ENCODE peak calls at places on chromosomes 4 and X, in ten cellular contexts. A is H1, F is left lung, E is fibroblast of lung, G is stomach, I is mucosa of descending colon, X is psoas muscle, T is kidney, U is heart left ventricle, Z is heart right ventricle. B is an unnamed sample.
A peak's percentile ranks its signal among the peaks of the same experiment; 100 is the strongest.

GRCh38 chrX:154352012-154352401 is 22.4 kb downstream of the FLNA start:
- DNase-seq in T (no peak), F (no peak), U (no peak), G (no peak), E (no peak), A (no peak), Z (no peak), X (no peak), I (peak; percentile 40), B (no peak)

GRCh38 chrX:74420194-74421035 is 878 bp upstream of the SLC16A2 start:
- DNase-seq in X (peak; percentile 75), F (peak; percentile 64), Z (peak; percentile 62), I (peak; percentile 64), A (peak; percentile 68), G (peak; percentile 64), E (peak; percentile 70), U (peak; percentile 77), T (peak; percentile 90), B (peak; percentile 63)

GRCh38 chr4:173167793-173168395 is 717 bp upstream of the GALNT7 start:
- DNase-seq in I (peak; percentile 81), T (peak; percentile 76), Z (peak; percentile 13), F (peak; percentile 50), G (peak; percentile 48), E (peak; percentile 61), U (no peak), A (no peak), X (no peak), B (peak; percentile 63)

GRCh38 chr4:57442834-57443291 is 332.7 kb upstream of the IGFBP7 start:
- DNase-seq in A (peak; percentile 80), G (peak; percentile 56), Z (peak; percentile 44), X (no peak), U (peak; percentile 43), F (no peak), T (no peak), E (peak; percentile 29), I (no peak), B (peak; percentile 61)

GRCh38 chr4:177441061-177441802 is 1.0 kb downstream of the AGA start:
- DNase-seq in A (peak; percentile 47), T (no peak), F (no peak), I (no peak), Z (no peak), G (no peak), U (peak; percentile 32), X (no peak), E (peak; percentile 45), B (no peak)

GRCh38 chr4:141643557-141643956 is 7.2 kb downstream of the IL15 start:
- DNase-seq in G (no peak), I (no peak), E (peak; percentile 88), X (no peak), U (no peak), T (no peak), A (no peak), F (no peak), Z (no peak), B (no peak)

GRCh38 chrX:133493366-133493765 is 78.1 kb upstream of the GPC4 start:
- DNase-seq in A (no peak), X (no peak), E (no peak), U (no peak), Z (no peak), F (no peak), I (no peak), T (no peak), G (no peak), B (no peak)

GRCh38 chr4:186724048-186724860 is 598 bp upstream of the FAT1 start:
- DNase-seq in G (peak; percentile 64), X (peak; percentile 40), F (peak; percentile 41), Z (peak; percentile 42), I (peak; percentile 65), A (peak; percentile 83), U (peak; percentile 69), E (peak; percentile 61), T (peak; percentile 88), B (peak; percentile 77)

GRCh38 chr4:93827272-93827947 is 1.1 kb upstream of the ATOH1 start:
- DNase-seq in Z (no peak), X (no peak), A (peak; percentile 78), G (no peak), U (peak; percentile 16), E (no peak), I (peak; percentile 64), T (no peak), F (no peak), B (no peak)

GRCh38 chr4:22315643-22316042 is 200.2 kb downstream of the ADGRA3 start:
- DNase-seq in A (no peak), Z (no peak), G (no peak), E (peak; percentile 19), T (no peak), U (no peak), I (no peak), F (no peak), X (no peak), B (no peak)

GRCh38 chr4:111847256-111848108 is 297.8 kb upstream of the FAM241A start:
- DNase-seq in I (no peak), T (no peak), X (no peak), E (no peak), Z (no peak), G (no peak), F (no peak), U (no peak), A (no peak), B (no peak)

GRCh38 chrX:17475820-17476219 is 100.8 kb downstream of the NHS start:
- DNase-seq in U (no peak), E (peak; percentile 33), I (no peak), A (no peak), T (no peak), G (no peak), X (no peak), Z (no peak), F (no peak), B (no peak)

DNA sequence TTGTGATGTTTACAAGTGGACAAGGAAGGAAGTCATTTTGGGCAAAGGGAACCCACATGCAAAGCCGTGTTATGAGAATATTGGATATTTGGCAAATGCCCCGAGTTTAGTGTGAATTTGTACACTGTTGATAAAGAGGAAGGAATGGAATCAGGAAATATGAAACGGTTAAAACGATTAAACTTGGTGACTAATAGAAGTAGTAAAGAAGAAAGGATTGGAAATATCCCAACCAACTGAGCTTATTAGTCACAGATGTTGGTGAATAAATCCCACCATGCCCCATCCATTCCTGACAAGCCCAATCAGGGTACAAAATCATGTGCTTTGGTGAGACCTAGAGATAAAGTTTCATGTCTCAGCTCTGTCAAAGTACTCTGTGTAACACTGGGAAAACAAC is 22.0 kb downstream of the ARHGAP24 start:
- DNase-seq in T (no peak), I (no peak), X (no peak), E (peak; percentile 88), U (no peak), F (no peak), A (no peak), G (no peak), Z (no peak), B (no peak)
- H3K4me1 ChIP-seq in T (no peaks in the 10 kb centered on the region), I (no peaks in the 10 kb centered on the region), X (peaks cover 5% of the 10 kb centered on the region), E (peaks cover 19% of the 10 kb centered on the region), U (peaks cover 28% of the 10 kb centered on the region), F (peaks cover 5% of the 10 kb centered on the region), A (no peaks in the 10 kb centered on the region), G (peaks cover 13% of the 10 kb centered on the region), Z (peaks cover 9% of the 10 kb centered on the region), B (peaks cover 42% of the 10 kb centered on the region)

GRCh38 chrX:19225906-19226305 is 103.6 kb upstream of the ADGRG2 start:
- DNase-seq in E (peak; percentile 6), U (no peak), Z (no peak), A (no peak), I (no peak), T (no peak), F (no peak), G (no peak), X (no peak), B (no peak)
- TF ChIP-seq CTCF in E (peak; percentile 11), U (no peak), Z (no peak), A (peak; percentile 47), I (no peak), T (no peak), F (no peak), G (no peak), X (no peak), B (peak; percentile 6)

GRCh38 chr4:54277691-54278090 is 48.6 kb downstream of the PDGFRA start:
- DNase-seq in I (no peak), Z (no peak), X (no peak), E (peak; percentile 91), T (no peak), A (no peak), U (no peak), G (no peak), F (no peak), B (no peak)
- H3K4me1 ChIP-seq in I (no peaks in the 10 kb centered on the region), Z (peaks cover 39% of the 10 kb centered on the region), X (peaks cover 29% of the 10 kb centered on the region), E (peaks cover 20% of the 10 kb centered on the region), T (peaks cover 2% of the 10 kb centered on the region), A (peaks cover 15% of the 10 kb centered on the region), U (peaks cover 40% of the 10 kb centered on the region), G (peaks cover 30% of the 10 kb centered on the region), F (peaks cover 6% of the 10 kb centered on the region), B (peaks cover 37% of the 10 kb centered on the region)

GRCh38 chr4:24683116-24683515 is 98.8 kb upstream of the DHX15 start:
- DNase-seq in T (no peak), A (no peak), E (peak; percentile 29), G (no peak), I (no peak), X (no peak), Z (no peak), U (no peak), F (no peak), B (no peak)

GRCh38 chr4:24688453-24688852 is 104.1 kb upstream of the DHX15 start:
- DNase-seq in U (no peak), A (no peak), F (no peak), Z (no peak), G (no peak), I (no peak), E (no peak), T (no peak), X (no peak), B (no peak)

GRCh38 chr4:24690436-24690835 is 104.9 kb upstream of the SOD3 start:
- DNase-seq in X (peak; percentile 21), Z (no peak), F (no peak), T (no peak), U (no peak), A (no peak), E (no peak), I (no peak), G (no peak), B (no peak)

GRCh38 chr4:24689212-24689611 is 104.9 kb upstream of the DHX15 start:
- DNase-seq in T (no peak), E (peak; percentile 6), I (no peak), G (no peak), Z (no peak), X (no peak), F (no peak), U (no peak), A (no peak), B (no peak)

DNA sequence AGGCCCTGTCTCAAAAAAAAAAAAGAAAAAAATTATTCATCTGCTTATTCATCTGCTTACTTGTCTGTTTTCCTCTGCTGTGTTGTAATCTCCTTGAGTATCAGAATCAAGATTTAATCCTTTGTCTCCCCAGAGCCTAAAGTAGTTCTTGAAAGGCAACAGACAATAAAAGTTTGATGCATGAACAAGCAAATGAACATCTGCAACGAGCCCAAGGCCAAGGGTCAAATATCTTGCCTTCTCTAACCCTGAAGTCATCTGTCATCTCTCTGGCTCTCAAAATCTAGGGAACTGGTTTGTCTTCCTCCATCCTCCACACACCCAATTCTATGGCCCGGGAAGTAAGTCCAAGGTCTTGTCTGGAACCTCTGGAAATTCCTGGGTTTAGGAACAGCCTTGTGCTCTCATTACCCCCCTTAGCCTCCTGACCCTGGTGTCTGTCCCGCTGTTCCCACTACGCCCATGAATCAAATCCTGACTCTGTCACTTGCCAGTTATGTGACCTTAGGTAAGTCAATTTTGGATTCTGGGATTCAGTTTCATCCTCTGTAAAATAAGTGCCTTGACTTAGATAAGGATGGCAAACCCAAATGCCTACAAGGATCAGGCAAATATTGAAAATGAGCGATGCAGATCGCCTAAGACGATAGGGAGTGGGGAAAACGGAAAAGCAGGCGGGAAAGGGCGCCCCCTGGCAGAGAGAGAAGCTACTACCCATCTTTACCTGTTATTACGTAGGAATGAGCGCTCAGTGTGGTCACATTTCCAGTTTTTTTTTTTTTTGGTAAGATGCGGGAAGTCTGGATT is 102.7 kb upstream of the DHX15 start:
- DNase-seq in T (no peak), X (no peak), A (peak; percentile 88), Z (no peak), G (peak; percentile 66), I (no peak), E (no peak), F (no peak), U (no peak), B (peak; percentile 20)
- TF ChIP-seq CTCF in T (peak; percentile 40), X (peak; percentile 25), A (peak; percentile 93), Z (peak; percentile 57), G (peak; percentile 84), I (peak; percentile 17), E (peak; percentile 45), F (peak; percentile 35), U (peak; percentile 35), B (peak; percentile 52)

B was measured in body of pancreas.